ENCODE peak calls at places on chromosome 10, in eight cellular contexts. One of them, this sample, is unnamed.

GRCh38 chr10:96414303-96414702 is 55.5 kb upstream of the OPALIN start:
- DNase-seq in ovary: no peak
- DNase-seq in suprapubic skin: no peak
- DNase-seq in OCI-LY7: no peak
- DNase-seq in HCT116: no peak
- DNase-seq in body of pancreas: no peak
- DNase-seq in fibroblast of the aortic adventitia: no peak
- DNase-seq in GM10248: no peak
- DNase-seq in this sample: no peak

GRCh38 chr10:22648547-22648961 is 65.8 kb downstream of the PIP4K2A start:
- DNase-seq in HCT116: no peak
- DNase-seq in suprapubic skin: no peak
- DNase-seq in body of pancreas: no peak
- DNase-seq in ovary: no peak
- DNase-seq in fibroblast of the aortic adventitia: peak; percentile 53
- DNase-seq in GM10248: no peak
- DNase-seq in OCI-LY7: no peak
- DNase-seq in this sample: no peak

GRCh38 chr10:32956365-32957197 is 1.4 kb downstream of the ITGB1 start:
- DNase-seq in GM10248: no peak
- DNase-seq in ovary: no peak
- DNase-seq in HCT116: no peak
- DNase-seq in fibroblast of the aortic adventitia: no peak
- DNase-seq in OCI-LY7: no peak
- DNase-seq in body of pancreas: peak; percentile 21
- DNase-seq in suprapubic skin: no peak
- DNase-seq in this sample: no peak

GRCh38 chr10:97399843-97400545 is 1.1 kb downstream of the RRP12 start:
- DNase-seq in suprapubic skin: no peak
- DNase-seq in fibroblast of the aortic adventitia: peak; percentile 61
- DNase-seq in GM10248: no peak
- DNase-seq in body of pancreas: peak; percentile 74
- DNase-seq in ovary: peak; percentile 27
- DNase-seq in OCI-LY7: peak; percentile 71
- DNase-seq in HCT116: peak; percentile 57
- DNase-seq in this sample: no peak

GRCh38 chr10:105769248-105770184 is 1128.4 kb downstream of the SORCS3 start:
- DNase-seq in GM10248: no peak
- DNase-seq in OCI-LY7: no peak
- DNase-seq in suprapubic skin: no peak
- DNase-seq in fibroblast of the aortic adventitia: no peak
- DNase-seq in body of pancreas: no peak
- DNase-seq in ovary: no peak
- DNase-seq in HCT116: no peak
- DNase-seq in this sample: no peak

GRCh38 chr10:88477343-88478085 is 105.6 kb downstream of the RNLS start:
- DNase-seq in HCT116: no peak
- DNase-seq in body of pancreas: no peak
- DNase-seq in GM10248: no peak
- DNase-seq in ovary: no peak
- DNase-seq in fibroblast of the aortic adventitia: peak; percentile 24
- DNase-seq in suprapubic skin: no peak
- DNase-seq in OCI-LY7: no peak
- DNase-seq in this sample: no peak

GRCh38 chr10:84177541-84178386 is 4.2 kb downstream of the GPR15LG start:
- DNase-seq in HCT116: no peak
- DNase-seq in GM10248: peak; percentile 51
- DNase-seq in body of pancreas: no peak
- DNase-seq in ovary: no peak
- DNase-seq in OCI-LY7: peak; percentile 70
- DNase-seq in suprapubic skin: no peak
- DNase-seq in fibroblast of the aortic adventitia: no peak
- DNase-seq in this sample: peak; percentile 64

GRCh38 chr10:34710391-34710751 is 104.7 kb downstream of the PARD3 start:
- DNase-seq in HCT116: no peak
- DNase-seq in suprapubic skin: no peak
- DNase-seq in ovary: peak; percentile 69
- DNase-seq in fibroblast of the aortic adventitia: peak; percentile 89
- DNase-seq in OCI-LY7: no peak
- DNase-seq in GM10248: no peak
- DNase-seq in body of pancreas: no peak
- DNase-seq in this sample: no peak

GRCh38 chr10:95508730-95509129 is 52.4 kb downstream of the SORBS1 start:
- DNase-seq in fibroblast of the aortic adventitia: peak; percentile 29
- DNase-seq in HCT116: no peak
- DNase-seq in OCI-LY7: no peak
- DNase-seq in ovary: no peak
- DNase-seq in suprapubic skin: no peak
- DNase-seq in GM10248: no peak
- DNase-seq in body of pancreas: no peak
- DNase-seq in this sample: no peak

GRCh38 chr10:2938869-2939268 is 128.5 kb upstream of the PFKP start:
- DNase-seq in GM10248: no peak
- DNase-seq in body of pancreas: no peak
- DNase-seq in HCT116: no peak
- DNase-seq in fibroblast of the aortic adventitia: peak; percentile 35
- DNase-seq in OCI-LY7: no peak
- DNase-seq in ovary: no peak
- DNase-seq in suprapubic skin: no peak
- DNase-seq in this sample: no peak

GRCh38 chr10:26215923-26216576 is 524 bp upstream of the GAD2 start:
- DNase-seq in OCI-LY7: no peak
- DNase-seq in body of pancreas: peak; percentile 64
- DNase-seq in fibroblast of the aortic adventitia: no peak
- DNase-seq in ovary: no peak
- DNase-seq in suprapubic skin: no peak
- DNase-seq in HCT116: no peak
- DNase-seq in GM10248: peak; percentile 27
- DNase-seq in this sample: peak; percentile 68

GRCh38 chr10:85868627-85869499 is 497.7 kb downstream of the GRID1 start:
- DNase-seq in ovary: no peak
- DNase-seq in OCI-LY7: no peak
- DNase-seq in GM10248: peak; percentile 3
- DNase-seq in suprapubic skin: no peak
- DNase-seq in fibroblast of the aortic adventitia: no peak
- DNase-seq in HCT116: no peak
- DNase-seq in body of pancreas: no peak
- DNase-seq in this sample: no peak

GRCh38 chr10:70498970-70499828 is 20.6 kb downstream of the PALD1 start:
- DNase-seq in fibroblast of the aortic adventitia: no peak
- DNase-seq in ovary: no peak
- DNase-seq in suprapubic skin: no peak
- DNase-seq in HCT116: no peak
- DNase-seq in body of pancreas: no peak
- DNase-seq in OCI-LY7: peak; percentile 50
- DNase-seq in GM10248: no peak
- DNase-seq in this sample: no peak

GRCh38 chr10:79308016-79308415 is 39.3 kb upstream of the PPIF start:
- DNase-seq in GM10248: no peak
- DNase-seq in suprapubic skin: no peak
- DNase-seq in body of pancreas: no peak
- DNase-seq in fibroblast of the aortic adventitia: no peak
- DNase-seq in OCI-LY7: no peak
- DNase-seq in ovary: no peak
- DNase-seq in HCT116: no peak
- DNase-seq in this sample: no peak

GRCh38 chr10:6050801-6051445 is 11.2 kb downstream of the IL2RA start:
- DNase-seq in GM10248: peak; percentile 82
- DNase-seq in OCI-LY7: peak; percentile 90
- DNase-seq in HCT116: no peak
- DNase-seq in body of pancreas: peak; percentile 61
- DNase-seq in suprapubic skin: no peak
- DNase-seq in fibroblast of the aortic adventitia: peak; percentile 67
- DNase-seq in ovary: peak; percentile 80
- DNase-seq in this sample: peak; percentile 77

GRCh38 chr10:73940634-73941221 is 29.8 kb downstream of the PLAU start:
- DNase-seq in ovary: peak; percentile 86
- DNase-seq in HCT116: peak; percentile 37
- DNase-seq in fibroblast of the aortic adventitia: peak; percentile 67
- DNase-seq in OCI-LY7: peak; percentile 62
- DNase-seq in suprapubic skin: peak; percentile 91
- DNase-seq in GM10248: peak; percentile 89
- DNase-seq in body of pancreas: peak; percentile 88
- DNase-seq in this sample: peak; percentile 90

GRCh38 chr10:35765039-35765662 is 123.1 kb upstream of the FZD8 start:
- DNase-seq in HCT116: no peak
- DNase-seq in suprapubic skin: no peak
- DNase-seq in GM10248: no peak
- DNase-seq in body of pancreas: peak; percentile 43
- DNase-seq in OCI-LY7: no peak
- DNase-seq in ovary: no peak
- DNase-seq in fibroblast of the aortic adventitia: no peak
- DNase-seq in this sample: no peak

GRCh38 chr10:125094111-125094705 is 66.2 kb downstream of the CTBP2 start:
- DNase-seq in body of pancreas: peak; percentile 4
- DNase-seq in HCT116: no peak
- DNase-seq in fibroblast of the aortic adventitia: no peak
- DNase-seq in GM10248: no peak
- DNase-seq in ovary: no peak
- DNase-seq in suprapubic skin: peak; percentile 56
- DNase-seq in OCI-LY7: no peak
- DNase-seq in this sample: no peak

GRCh38 chr10:125093199-125093841 is 67.0 kb downstream of the CTBP2 start:
- DNase-seq in body of pancreas: peak; percentile 48
- DNase-seq in ovary: peak; percentile 73
- DNase-seq in HCT116: no peak
- DNase-seq in OCI-LY7: no peak
- DNase-seq in GM10248: no peak
- DNase-seq in fibroblast of the aortic adventitia: peak; percentile 72
- DNase-seq in suprapubic skin: peak; percentile 82
- DNase-seq in this sample: no peak

GRCh38 chr10:125095228-125095627 is 65.1 kb downstream of the CTBP2 start:
- DNase-seq in fibroblast of the aortic adventitia: no peak
- DNase-seq in body of pancreas: peak; percentile 1
- DNase-seq in GM10248: no peak
- DNase-seq in OCI-LY7: no peak
- DNase-seq in HCT116: no peak
- DNase-seq in ovary: no peak
- DNase-seq in suprapubic skin: peak; percentile 21
- DNase-seq in this sample: no peak

GRCh38 chr10:125095776-125096175 is 64.6 kb downstream of the CTBP2 start:
- DNase-seq in fibroblast of the aortic adventitia: no peak
- DNase-seq in body of pancreas: peak; percentile 2
- DNase-seq in GM10248: no peak
- DNase-seq in suprapubic skin: peak; percentile 43
- DNase-seq in HCT116: no peak
- DNase-seq in OCI-LY7: no peak
- DNase-seq in ovary: no peak
- DNase-seq in this sample: no peak

DNA sequence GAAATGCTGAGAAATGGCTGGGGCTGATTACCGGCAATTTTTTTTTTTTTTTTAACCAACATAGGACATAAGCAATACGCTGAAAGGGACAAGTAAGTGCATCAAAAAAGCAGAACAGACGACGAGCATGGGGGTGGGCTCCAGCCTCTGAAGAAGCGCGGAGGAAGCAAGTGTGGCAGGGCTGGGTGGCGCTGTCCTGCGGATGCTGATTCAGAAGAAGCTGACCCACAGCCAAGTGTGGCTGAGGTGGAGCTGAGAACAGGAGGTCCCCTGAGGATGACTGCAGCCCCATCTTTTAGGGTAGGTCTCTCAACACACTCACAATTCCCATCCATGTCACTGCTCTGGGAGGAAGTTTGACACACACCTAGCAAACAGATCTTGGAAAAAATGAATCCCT is 65.5 kb downstream of the CTBP2 start:
- DNase-seq in suprapubic skin: peak; percentile 58
- DNase-seq in HCT116: no peak
- DNase-seq in OCI-LY7: no peak
- DNase-seq in ovary: no peak
- DNase-seq in fibroblast of the aortic adventitia: no peak
- DNase-seq in GM10248: no peak
- DNase-seq in body of pancreas: peak; percentile 19
- DNase-seq in this sample: no peak
- TF ChIP-seq CTCF in suprapubic skin: no peak
- TF ChIP-seq CTCF in HCT116: no peak
- TF ChIP-seq CTCF in OCI-LY7: no peak
- TF ChIP-seq CTCF in ovary: no peak
- TF ChIP-seq CTCF in fibroblast of the aortic adventitia: no peak
- TF ChIP-seq CTCF in GM10248: no peak
- TF ChIP-seq CTCF in body of pancreas: no peak
- TF ChIP-seq CTCF in this sample: no peak

DNA sequence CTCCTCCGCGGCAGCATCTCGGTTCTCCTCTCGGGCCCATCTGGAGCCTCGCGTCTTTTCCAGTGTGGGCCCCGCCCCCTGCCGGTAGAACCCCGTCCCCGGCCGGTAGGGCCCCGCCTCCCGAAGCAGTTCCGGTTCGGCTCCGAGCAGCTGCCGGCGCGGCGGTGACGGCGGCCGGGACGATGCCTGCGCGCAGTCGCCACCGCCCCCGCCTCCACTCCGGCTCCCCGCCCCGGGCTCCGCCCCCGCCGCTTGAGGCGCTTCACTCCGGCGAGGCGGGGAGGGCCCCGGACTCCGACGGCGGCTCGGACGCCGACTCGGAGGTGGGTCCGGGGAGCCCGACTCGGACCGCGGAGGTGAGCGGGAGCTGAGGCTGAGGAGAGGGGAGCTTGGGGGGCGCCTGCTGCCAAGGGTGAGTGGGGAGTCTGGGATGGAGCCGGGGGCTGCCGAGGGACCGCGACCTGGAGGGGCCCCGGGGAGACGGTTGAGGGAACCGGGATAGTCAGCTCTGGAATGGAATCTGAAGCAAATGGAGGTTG is at the start of gene SAMD8:
- DNase-seq in body of pancreas: peak; percentile 97
- DNase-seq in GM10248: peak; percentile 100
- DNase-seq in ovary: peak; percentile 96
- DNase-seq in suprapubic skin: peak; percentile 98
- DNase-seq in fibroblast of the aortic adventitia: peak; percentile 96
- DNase-seq in HCT116: peak; percentile 86
- DNase-seq in OCI-LY7: peak; percentile 96
- DNase-seq in this sample: peak; percentile 99
- TF ChIP-seq CTCF in body of pancreas: peak; percentile 31
- TF ChIP-seq CTCF in GM10248: peak; percentile 0
- TF ChIP-seq CTCF in ovary: peak; percentile 66
- TF ChIP-seq CTCF in suprapubic skin: peak; percentile 51
- TF ChIP-seq CTCF in fibroblast of the aortic adventitia: peak; percentile 13
- TF ChIP-seq CTCF in HCT116: peak; percentile 15
- TF ChIP-seq CTCF in OCI-LY7: peak; percentile 43
- TF ChIP-seq CTCF in this sample: no peak

GRCh38 chr10:110918633-110919348 is at the start of gene BBIP1:
- DNase-seq in suprapubic skin: no peak
- DNase-seq in ovary: no peak
- DNase-seq in OCI-LY7: peak; percentile 96
- DNase-seq in fibroblast of the aortic adventitia: peak; percentile 100
- DNase-seq in body of pancreas: no peak
- DNase-seq in GM10248: peak; percentile 90
- DNase-seq in HCT116: peak; percentile 100
- DNase-seq in this sample: peak; percentile 93
- TF ChIP-seq CTCF in suprapubic skin: no peak
- TF ChIP-seq CTCF in ovary: no peak
- TF ChIP-seq CTCF in OCI-LY7: no peak
- TF ChIP-seq CTCF in fibroblast of the aortic adventitia: no peak
- TF ChIP-seq CTCF in body of pancreas: no peak
- TF ChIP-seq CTCF in GM10248: no peak
- TF ChIP-seq CTCF in HCT116: no peak
- TF ChIP-seq CTCF in this sample: peak; percentile 18

DNA sequence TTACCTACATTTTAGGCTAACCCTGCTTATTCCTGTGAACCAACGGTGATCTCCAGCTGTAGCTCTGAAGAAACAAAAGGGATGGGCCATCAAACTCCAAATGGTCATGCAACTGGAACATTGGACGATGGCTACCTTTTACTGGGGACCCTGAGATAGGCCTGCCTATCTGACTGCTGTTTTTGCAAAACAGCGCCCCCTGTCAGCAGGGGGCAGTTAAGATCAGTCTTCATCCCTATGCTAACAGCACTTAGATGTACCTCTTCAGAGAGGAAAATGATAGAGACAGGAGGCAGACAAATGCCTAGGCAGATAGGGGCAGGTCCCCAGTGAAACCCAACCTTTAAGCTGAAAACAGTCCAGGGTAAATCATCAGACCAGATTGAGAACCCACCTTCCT is 1085.4 kb upstream of the SORCS1 start:
- DNase-seq in HCT116: no peak
- DNase-seq in suprapubic skin: no peak
- DNase-seq in fibroblast of the aortic adventitia: no peak
- DNase-seq in ovary: no peak
- DNase-seq in body of pancreas: no peak
- DNase-seq in OCI-LY7: peak; percentile 8
- DNase-seq in GM10248: no peak
- DNase-seq in this sample: no peak
- TF ChIP-seq CTCF in HCT116: peak; percentile 18
- TF ChIP-seq CTCF in suprapubic skin: no peak
- TF ChIP-seq CTCF in fibroblast of the aortic adventitia: no peak
- TF ChIP-seq CTCF in ovary: no peak
- TF ChIP-seq CTCF in body of pancreas: no peak
- TF ChIP-seq CTCF in OCI-LY7: peak; percentile 68
- TF ChIP-seq CTCF in GM10248: peak; percentile 12
- TF ChIP-seq CTCF in this sample: no peak

This sample was measured in GM13976.